ENCODE peak calls at places on chromosomes 13 and 19, in nine cellular contexts. One of them, this sample, is unnamed.

GRCh38 chr13:109628251-109628699 is 158.1 kb downstream of the IRS2 start:
- DNase-seq in AG04450: no peak
- DNase-seq in BE2C: no peak
- DNase-seq in left lung: no peak
- DNase-seq in ovary: no peak
- DNase-seq in dorsolateral prefrontal cortex: no peak
- DNase-seq in AG09309: peak
- DNase-seq in suprapubic skin: no peak
- DNase-seq in uterus: no peak
- DNase-seq in this sample: peak

GRCh38 chr13:77907653-77908341 is 10.8 kb downstream of the EDNRB start:
- DNase-seq in AG04450: no peak
- DNase-seq in BE2C: no peak
- DNase-seq in left lung: no peak
- DNase-seq in ovary: peak
- DNase-seq in dorsolateral prefrontal cortex: no peak
- DNase-seq in AG09309: no peak
- DNase-seq in suprapubic skin: no peak
- DNase-seq in uterus: peak
- DNase-seq in this sample: peak

GRCh38 chr13:59458908-59459579 is 704.7 kb downstream of the DIAPH3 start:
- DNase-seq in AG04450: peak
- DNase-seq in BE2C: no peak
- DNase-seq in left lung: no peak
- DNase-seq in ovary: no peak
- DNase-seq in dorsolateral prefrontal cortex: no peak
- DNase-seq in AG09309: peak
- DNase-seq in suprapubic skin: no peak
- DNase-seq in uterus: peak
- DNase-seq in this sample: peak

GRCh38 chr13:26254583-26255102 is 714 bp downstream of the CDK8 start:
- DNase-seq in AG04450: no peak
- DNase-seq in BE2C: peak
- DNase-seq in left lung: peak
- DNase-seq in ovary: peak
- DNase-seq in dorsolateral prefrontal cortex: peak
- DNase-seq in AG09309: no peak
- DNase-seq in suprapubic skin: peak
- DNase-seq in uterus: peak
- DNase-seq in this sample: peak

GRCh38 chr13:99331881-99332293 is 24.7 kb upstream of the GPR183 start:
- DNase-seq in AG04450: no peak
- DNase-seq in BE2C: no peak
- DNase-seq in left lung: no peak
- DNase-seq in ovary: no peak
- DNase-seq in dorsolateral prefrontal cortex: no peak
- DNase-seq in AG09309: no peak
- DNase-seq in suprapubic skin: no peak
- DNase-seq in uterus: no peak
- DNase-seq in this sample: no peak

GRCh38 chr19:35292986-35293732 is 1.2 kb downstream of the MAG start:
- DNase-seq in AG04450: no peak
- DNase-seq in BE2C: no peak
- DNase-seq in left lung: no peak
- DNase-seq in ovary: no peak
- DNase-seq in dorsolateral prefrontal cortex: peak
- DNase-seq in AG09309: no peak
- DNase-seq in suprapubic skin: no peak
- DNase-seq in uterus: no peak
- DNase-seq in this sample: no peak

GRCh38 chr19:48551437-48552302 is at the start of gene SULT2B1:
- DNase-seq in AG04450: no peak
- DNase-seq in BE2C: no peak
- DNase-seq in left lung: peak
- DNase-seq in ovary: no peak
- DNase-seq in dorsolateral prefrontal cortex: no peak
- DNase-seq in AG09309: no peak
- DNase-seq in suprapubic skin: no peak
- DNase-seq in uterus: no peak
- DNase-seq in this sample: no peak

GRCh38 chr13:110629735-110630134 is 14.4 kb downstream of the NAXD start:
- DNase-seq in AG04450: no peak
- DNase-seq in BE2C: no peak
- DNase-seq in left lung: peak
- DNase-seq in ovary: no peak
- DNase-seq in dorsolateral prefrontal cortex: no peak
- DNase-seq in AG09309: no peak
- DNase-seq in suprapubic skin: no peak
- DNase-seq in uterus: no peak
- DNase-seq in this sample: no peak

GRCh38 chr19:16825312-16826168 is 3.7 kb upstream of the SIN3B start:
- DNase-seq in AG04450: peak
- DNase-seq in BE2C: peak
- DNase-seq in left lung: no peak
- DNase-seq in ovary: peak
- DNase-seq in dorsolateral prefrontal cortex: peak
- DNase-seq in AG09309: no peak
- DNase-seq in suprapubic skin: peak
- DNase-seq in uterus: peak
- DNase-seq in this sample: peak

GRCh38 chr13:47039106-47039505 is 142.3 kb upstream of the HTR2A start:
- DNase-seq in AG04450: peak
- DNase-seq in BE2C: no peak
- DNase-seq in left lung: no peak
- DNase-seq in ovary: no peak
- DNase-seq in dorsolateral prefrontal cortex: no peak
- DNase-seq in AG09309: peak
- DNase-seq in suprapubic skin: no peak
- DNase-seq in uterus: no peak
- DNase-seq in this sample: peak

GRCh38 chr19:47573076-47574026 is at the start of gene ZNF541:
- DNase-seq in AG04450: no peak
- DNase-seq in BE2C: no peak
- DNase-seq in left lung: peak
- DNase-seq in ovary: peak
- DNase-seq in dorsolateral prefrontal cortex: peak
- DNase-seq in AG09309: no peak
- DNase-seq in suprapubic skin: peak
- DNase-seq in uterus: peak
- DNase-seq in this sample: peak

GRCh38 chr13:106586764-106587163 is 18.8 kb upstream of the ARGLU1 start:
- DNase-seq in AG04450: no peak
- DNase-seq in BE2C: no peak
- DNase-seq in left lung: no peak
- DNase-seq in ovary: no peak
- DNase-seq in dorsolateral prefrontal cortex: no peak
- DNase-seq in AG09309: no peak
- DNase-seq in suprapubic skin: no peak
- DNase-seq in uterus: no peak
- DNase-seq in this sample: no peak

GRCh38 chr19:53792721-53793433 is 31.2 kb downstream of the NLRP12 start:
- DNase-seq in AG04450: peak
- DNase-seq in BE2C: peak
- DNase-seq in left lung: peak
- DNase-seq in ovary: peak
- DNase-seq in dorsolateral prefrontal cortex: peak
- DNase-seq in AG09309: peak
- DNase-seq in suprapubic skin: peak
- DNase-seq in uterus: peak
- DNase-seq in this sample: peak

GRCh38 chr13:77637583-77637982 is 59.9 kb upstream of the SLAIN1 start:
- DNase-seq in AG04450: no peak
- DNase-seq in BE2C: no peak
- DNase-seq in left lung: no peak
- DNase-seq in ovary: no peak
- DNase-seq in dorsolateral prefrontal cortex: no peak
- DNase-seq in AG09309: no peak
- DNase-seq in suprapubic skin: no peak
- DNase-seq in uterus: no peak
- DNase-seq in this sample: no peak

GRCh38 chr13:73074101-73074500 is 15.3 kb downstream of the KLF5 start:
- DNase-seq in AG04450: no peak
- DNase-seq in BE2C: no peak
- DNase-seq in left lung: no peak
- DNase-seq in ovary: no peak
- DNase-seq in dorsolateral prefrontal cortex: no peak
- DNase-seq in AG09309: no peak
- DNase-seq in suprapubic skin: no peak
- DNase-seq in uterus: no peak
- DNase-seq in this sample: no peak

GRCh38 chr13:46556380-46556779 is 3.4 kb downstream of the LRCH1 start:
- DNase-seq in AG04450: no peak
- DNase-seq in BE2C: no peak
- DNase-seq in left lung: no peak
- DNase-seq in ovary: no peak
- DNase-seq in dorsolateral prefrontal cortex: no peak
- DNase-seq in AG09309: no peak
- DNase-seq in suprapubic skin: no peak
- DNase-seq in uterus: no peak
- DNase-seq in this sample: no peak

GRCh38 chr19:4059493-4059880 is 7.2 kb downstream of the ZBTB7A start:
- DNase-seq in AG04450: no peak
- DNase-seq in BE2C: no peak
- DNase-seq in left lung: peak
- DNase-seq in ovary: peak
- DNase-seq in dorsolateral prefrontal cortex: no peak
- DNase-seq in AG09309: no peak
- DNase-seq in suprapubic skin: no peak
- DNase-seq in uterus: no peak
- DNase-seq in this sample: no peak

GRCh38 chr13:110914293-110915056 is 394 bp downstream of the ANKRD10 start:
- DNase-seq in AG04450: no peak
- DNase-seq in BE2C: peak
- DNase-seq in left lung: peak
- DNase-seq in ovary: peak
- DNase-seq in dorsolateral prefrontal cortex: peak
- DNase-seq in AG09309: no peak
- DNase-seq in suprapubic skin: peak
- DNase-seq in uterus: peak
- DNase-seq in this sample: peak

GRCh38 chr13:75906315-75906714 is 270.2 kb downstream of the LMO7 start:
- DNase-seq in AG04450: no peak
- DNase-seq in BE2C: no peak
- DNase-seq in left lung: no peak
- DNase-seq in ovary: no peak
- DNase-seq in dorsolateral prefrontal cortex: no peak
- DNase-seq in AG09309: no peak
- DNase-seq in suprapubic skin: no peak
- DNase-seq in uterus: no peak
- DNase-seq in this sample: no peak

GRCh38 chr19:897442-898039 is 4.3 kb downstream of the RNU6-9 start:
- DNase-seq in AG04450: no peak
- DNase-seq in BE2C: no peak
- DNase-seq in left lung: no peak
- DNase-seq in ovary: no peak
- DNase-seq in dorsolateral prefrontal cortex: no peak
- DNase-seq in AG09309: no peak
- DNase-seq in suprapubic skin: no peak
- DNase-seq in uterus: no peak
- DNase-seq in this sample: no peak
- TF ChIP-seq CTCF in AG04450: no peak
- TF ChIP-seq CTCF in BE2C: no peak
- TF ChIP-seq CTCF in left lung: no peak
- TF ChIP-seq CTCF in ovary: no peak
- TF ChIP-seq CTCF in dorsolateral prefrontal cortex: no peak
- TF ChIP-seq CTCF in AG09309: peak
- TF ChIP-seq CTCF in suprapubic skin: no peak
- TF ChIP-seq CTCF in uterus: no peak
- TF ChIP-seq CTCF in this sample: no peak

GRCh38 chr13:98313938-98314292 is 136.8 kb upstream of the RNF113B start:
- DNase-seq in AG04450: no peak
- DNase-seq in BE2C: no peak
- DNase-seq in left lung: no peak
- DNase-seq in ovary: peak
- DNase-seq in dorsolateral prefrontal cortex: no peak
- DNase-seq in AG09309: no peak
- DNase-seq in suprapubic skin: no peak
- DNase-seq in uterus: no peak
- DNase-seq in this sample: no peak
- H3K4me3 ChIP-seq in AG04450: no peak
- H3K4me3 ChIP-seq in BE2C: no peak
- H3K4me3 ChIP-seq in left lung: no peak
- H3K4me3 ChIP-seq in ovary: no peak
- H3K4me3 ChIP-seq in dorsolateral prefrontal cortex: no peak
- H3K4me3 ChIP-seq in AG09309: no peak
- H3K4me3 ChIP-seq in suprapubic skin: no peak
- H3K4me3 ChIP-seq in uterus: no peak
- H3K4me3 ChIP-seq in this sample: no peak

GRCh38 chr19:39520541-39521204 is 5.7 kb downstream of the SELENOV start:
- DNase-seq in AG04450: no peak
- DNase-seq in BE2C: no peak
- DNase-seq in left lung: no peak
- DNase-seq in ovary: no peak
- DNase-seq in dorsolateral prefrontal cortex: no peak
- DNase-seq in AG09309: no peak
- DNase-seq in suprapubic skin: no peak
- DNase-seq in uterus: no peak
- DNase-seq in this sample: no peak

GRCh38 chr19:39517432-39517831 is 2.5 kb downstream of the SELENOV start:
- DNase-seq in AG04450: no peak
- DNase-seq in BE2C: no peak
- DNase-seq in left lung: no peak
- DNase-seq in ovary: no peak
- DNase-seq in dorsolateral prefrontal cortex: no peak
- DNase-seq in AG09309: no peak
- DNase-seq in suprapubic skin: no peak
- DNase-seq in uterus: no peak
- DNase-seq in this sample: no peak

GRCh38 chr19:39518458-39518857 is 3.5 kb downstream of the SELENOV start:
- DNase-seq in AG04450: no peak
- DNase-seq in BE2C: no peak
- DNase-seq in left lung: no peak
- DNase-seq in ovary: no peak
- DNase-seq in dorsolateral prefrontal cortex: no peak
- DNase-seq in AG09309: no peak
- DNase-seq in suprapubic skin: no peak
- DNase-seq in uterus: no peak
- DNase-seq in this sample: no peak

GRCh38 chr19:39516270-39516669 is 1.3 kb downstream of the SELENOV start:
- DNase-seq in AG04450: no peak
- DNase-seq in BE2C: no peak
- DNase-seq in left lung: no peak
- DNase-seq in ovary: no peak
- DNase-seq in dorsolateral prefrontal cortex: no peak
- DNase-seq in AG09309: no peak
- DNase-seq in suprapubic skin: no peak
- DNase-seq in uterus: no peak
- DNase-seq in this sample: no peak

GRCh38 chr19:39518975-39519374 is 4.0 kb downstream of the SELENOV start:
- DNase-seq in AG04450: no peak
- DNase-seq in BE2C: no peak
- DNase-seq in left lung: no peak
- DNase-seq in ovary: no peak
- DNase-seq in dorsolateral prefrontal cortex: no peak
- DNase-seq in AG09309: no peak
- DNase-seq in suprapubic skin: no peak
- DNase-seq in uterus: no peak
- DNase-seq in this sample: no peak
- TF ChIP-seq CTCF in AG04450: no peak
- TF ChIP-seq CTCF in BE2C: no peak
- TF ChIP-seq CTCF in left lung: no peak
- TF ChIP-seq CTCF in ovary: no peak
- TF ChIP-seq CTCF in dorsolateral prefrontal cortex: no peak
- TF ChIP-seq CTCF in AG09309: no peak
- TF ChIP-seq CTCF in suprapubic skin: no peak
- TF ChIP-seq CTCF in uterus: no peak
- TF ChIP-seq CTCF in this sample: no peak

GRCh38 chr13:98328511-98328910 is 151.4 kb upstream of the RNF113B start:
- DNase-seq in AG04450: no peak
- DNase-seq in BE2C: no peak
- DNase-seq in left lung: no peak
- DNase-seq in ovary: no peak
- DNase-seq in dorsolateral prefrontal cortex: no peak
- DNase-seq in AG09309: no peak
- DNase-seq in suprapubic skin: no peak
- DNase-seq in uterus: no peak
- DNase-seq in this sample: no peak
- H3K4me3 ChIP-seq in AG04450: no peak
- H3K4me3 ChIP-seq in BE2C: no peak
- H3K4me3 ChIP-seq in left lung: no peak
- H3K4me3 ChIP-seq in ovary: no peak
- H3K4me3 ChIP-seq in dorsolateral prefrontal cortex: no peak
- H3K4me3 ChIP-seq in AG09309: no peak
- H3K4me3 ChIP-seq in suprapubic skin: no peak
- H3K4me3 ChIP-seq in uterus: no peak
- H3K4me3 ChIP-seq in this sample: no peak

This sample was measured in cardiac fibroblast.